ENCODE peak calls at places on chromosomes 1 and 21, in four cellular contexts. One of them, this sample, is unnamed.

GRCh38 chr1:77068013-77068412 is 151.2 kb downstream of the PIGK start:
- DNase-seq in NCI-H1105: no peak
- DNase-seq in bronchial epithelial cell: peak; percentile 80
- DNase-seq in LoVo: peak; percentile 17
- DNase-seq in this sample: no peak

GRCh38 chr1:201786824-201787223 is 42.1 kb upstream of the IPO9 start:
- DNase-seq in LoVo: no peak
- DNase-seq in bronchial epithelial cell: no peak
- DNase-seq in NCI-H1105: no peak
- DNase-seq in this sample: no peak

GRCh38 chr21:40793057-40793456 is 53.9 kb downstream of the DSCAM start:
- DNase-seq in bronchial epithelial cell: no peak
- DNase-seq in LoVo: no peak
- DNase-seq in NCI-H1105: no peak
- DNase-seq in this sample: no peak

GRCh38 chr1:46180082-46180616 is 3.9 kb upstream of the P3R3URF start:
- DNase-seq in LoVo: peak; percentile 78
- DNase-seq in bronchial epithelial cell: peak; percentile 79
- DNase-seq in NCI-H1105: no peak
- DNase-seq in this sample: no peak

GRCh38 chr1:151255381-151255780 is 847 bp downstream of the PSMD4 start:
- DNase-seq in bronchial epithelial cell: peak; percentile 21
- DNase-seq in NCI-H1105: no peak
- DNase-seq in LoVo: no peak
- DNase-seq in this sample: no peak

GRCh38 chr1:210647406-210648333 is 319.0 kb downstream of the HHAT start:
- DNase-seq in NCI-H1105: no peak
- DNase-seq in bronchial epithelial cell: no peak
- DNase-seq in LoVo: no peak
- DNase-seq in this sample: no peak

GRCh38 chr1:87149166-87150065 is 179.3 kb upstream of the LMO4 start:
- DNase-seq in LoVo: no peak
- DNase-seq in bronchial epithelial cell: peak; percentile 39
- DNase-seq in NCI-H1105: no peak
- DNase-seq in this sample: no peak

GRCh38 chr1:21434394-21434793 is 5.5 kb upstream of the NBPF3 start:
- DNase-seq in bronchial epithelial cell: no peak
- DNase-seq in NCI-H1105: no peak
- DNase-seq in LoVo: no peak
- DNase-seq in this sample: no peak

GRCh38 chr1:38817958-38818705 is 41.4 kb downstream of the RRAGC start:
- DNase-seq in LoVo: peak; percentile 12
- DNase-seq in bronchial epithelial cell: no peak
- DNase-seq in NCI-H1105: peak; percentile 44
- DNase-seq in this sample: peak; percentile 29

GRCh38 chr1:244655186-244655585 is 2.3 kb downstream of the DESI2 start:
- DNase-seq in NCI-H1105: no peak
- DNase-seq in bronchial epithelial cell: no peak
- DNase-seq in LoVo: no peak
- DNase-seq in this sample: no peak

GRCh38 chr1:19559641-19560040 is 74.3 kb upstream of the CAPZB start:
- DNase-seq in LoVo: no peak
- DNase-seq in bronchial epithelial cell: peak; percentile 61
- DNase-seq in NCI-H1105: no peak
- DNase-seq in this sample: no peak

GRCh38 chr1:91920001-91920400 is 29.2 kb upstream of the BRDT start:
- DNase-seq in NCI-H1105: no peak
- DNase-seq in LoVo: no peak
- DNase-seq in bronchial epithelial cell: no peak
- DNase-seq in this sample: no peak

GRCh38 chr21:25370311-25370744 is 237.0 kb downstream of the MRPL39 start:
- DNase-seq in NCI-H1105: no peak
- DNase-seq in LoVo: no peak
- DNase-seq in bronchial epithelial cell: peak; percentile 52
- DNase-seq in this sample: no peak

GRCh38 chr1:22912311-22912710 is 60.4 kb downstream of the LACTBL1 start:
- DNase-seq in NCI-H1105: no peak
- DNase-seq in LoVo: no peak
- DNase-seq in bronchial epithelial cell: no peak
- DNase-seq in this sample: no peak

GRCh38 chr1:175731581-175731980 is 11.8 kb downstream of the TNR start:
- DNase-seq in NCI-H1105: no peak
- DNase-seq in LoVo: no peak
- DNase-seq in bronchial epithelial cell: no peak
- DNase-seq in this sample: no peak

GRCh38 chr1:12383001-12383400 is 153.2 kb downstream of the VPS13D start:
- DNase-seq in LoVo: no peak
- DNase-seq in NCI-H1105: no peak
- DNase-seq in bronchial epithelial cell: peak; percentile 86
- DNase-seq in this sample: no peak

GRCh38 chr1:178283409-178283808 is 189.5 kb downstream of the RASAL2 start:
- DNase-seq in bronchial epithelial cell: peak; percentile 76
- DNase-seq in NCI-H1105: no peak
- DNase-seq in LoVo: no peak
- DNase-seq in this sample: no peak

GRCh38 chr1:37149296-37149695 is 115.0 kb upstream of the GRIK3 start:
- DNase-seq in bronchial epithelial cell: no peak
- DNase-seq in NCI-H1105: no peak
- DNase-seq in LoVo: no peak
- DNase-seq in this sample: no peak

GRCh38 chr1:184879876-184880275 is 94.4 kb downstream of the NIBAN1 start:
- DNase-seq in NCI-H1105: no peak
- DNase-seq in LoVo: no peak
- DNase-seq in bronchial epithelial cell: no peak
- DNase-seq in this sample: no peak

GRCh38 chr1:53327183-53327941 is 508 bp downstream of the LRP8 start:
- DNase-seq in LoVo: peak; percentile 18
- DNase-seq in NCI-H1105: peak; percentile 36
- DNase-seq in bronchial epithelial cell: no peak
- DNase-seq in this sample: peak; percentile 48

GRCh38 chr1:239951518-239952130 is 140.1 kb upstream of the FMN2 start:
- DNase-seq in NCI-H1105: no peak
- DNase-seq in LoVo: peak; percentile 71
- DNase-seq in bronchial epithelial cell: peak; percentile 52
- DNase-seq in this sample: no peak

GRCh38 chr1:19661721-19662228 is 2.9 kb upstream of the HTR6 start:
- DNase-seq in bronchial epithelial cell: peak; percentile 46
- DNase-seq in LoVo: peak; percentile 40
- DNase-seq in NCI-H1105: peak; percentile 18
- DNase-seq in this sample: peak; percentile 67

GRCh38 chr1:51168946-51169345 is 66.9 kb downstream of the C1orf185 start:
- DNase-seq in LoVo: no peak
- DNase-seq in bronchial epithelial cell: no peak
- DNase-seq in NCI-H1105: no peak
- DNase-seq in this sample: no peak

GRCh38 chr1:232728507-232729263 is 76.5 kb upstream of the MAP10 start:
- DNase-seq in NCI-H1105: no peak
- DNase-seq in LoVo: no peak
- DNase-seq in bronchial epithelial cell: no peak
- DNase-seq in this sample: no peak

GRCh38 chr1:198678901-198679329 is 40.1 kb downstream of the PTPRC start:
- DNase-seq in bronchial epithelial cell: no peak
- DNase-seq in LoVo: no peak
- DNase-seq in NCI-H1105: no peak
- DNase-seq in this sample: peak; percentile 28

GRCh38 chr1:220926146-220926545 is 46.9 kb downstream of the HLX start:
- DNase-seq in LoVo: no peak
- DNase-seq in bronchial epithelial cell: no peak
- DNase-seq in NCI-H1105: no peak
- DNase-seq in this sample: no peak

GRCh38 chr21:34899760-34900159 is 149.3 kb downstream of the RUNX1 start:
- DNase-seq in bronchial epithelial cell: no peak
- DNase-seq in NCI-H1105: no peak
- DNase-seq in LoVo: no peak
- DNase-seq in this sample: no peak

GRCh38 chr1:167538657-167539056 is 14.9 kb downstream of the CREG1 start:
- DNase-seq in LoVo: no peak
- DNase-seq in NCI-H1105: no peak
- DNase-seq in bronchial epithelial cell: no peak
- DNase-seq in this sample: no peak

GRCh38 chr1:99004270-99005141 is at the start of gene PLPPR5:
- DNase-seq in LoVo: no peak
- DNase-seq in bronchial epithelial cell: no peak
- DNase-seq in NCI-H1105: peak; percentile 6
- DNase-seq in this sample: no peak

GRCh38 chr1:41221995-41222991 is 19.8 kb downstream of the SCMH1 start:
- DNase-seq in LoVo: no peak
- DNase-seq in NCI-H1105: peak; percentile 85
- DNase-seq in bronchial epithelial cell: peak; percentile 15
- DNase-seq in this sample: no peak

GRCh38 chr1:1100296-1100695 is 15.6 kb downstream of the C1orf159 start:
- DNase-seq in LoVo: no peak
- DNase-seq in NCI-H1105: no peak
- DNase-seq in bronchial epithelial cell: no peak
- DNase-seq in this sample: no peak

GRCh38 chr1:180777072-180777689 is 135.5 kb upstream of the KIAA1614 start:
- DNase-seq in NCI-H1105: no peak
- DNase-seq in bronchial epithelial cell: no peak
- DNase-seq in LoVo: no peak
- DNase-seq in this sample: no peak

GRCh38 chr1:21567241-21568005 is 58.2 kb downstream of the ALPL start:
- DNase-seq in bronchial epithelial cell: no peak
- DNase-seq in LoVo: no peak
- DNase-seq in NCI-H1105: no peak
- DNase-seq in this sample: no peak